ENCODE peak calls at places on chromosomes 7 and 10, in five cellular contexts. One of them, this sample, is unnamed.

GRCh38 chr10:46267132-46267985 is 19.4 kb upstream of the ANTXRL start:
- DNase-seq in right lobe of liver: no peak
- DNase-seq in prostate gland: no peak
- DNase-seq in heart left ventricle: no peak
- DNase-seq in HCT116: no peak
- DNase-seq in this sample: no peak

GRCh38 chr10:130742936-130743675 is 568.4 kb downstream of the TCERG1L start:
- DNase-seq in right lobe of liver: no peak
- DNase-seq in prostate gland: no peak
- DNase-seq in heart left ventricle: no peak
- DNase-seq in HCT116: no peak
- DNase-seq in this sample: no peak

GRCh38 chr10:102959399-102959798 is 41.3 kb downstream of the CNNM2 start:
- DNase-seq in right lobe of liver: no peak
- DNase-seq in prostate gland: no peak
- DNase-seq in heart left ventricle: no peak
- DNase-seq in HCT116: no peak
- DNase-seq in this sample: no peak

GRCh38 chr10:3782456-3783312 is 2.3 kb downstream of the KLF6 start:
- DNase-seq in right lobe of liver: no peak
- DNase-seq in prostate gland: peak; percentile 76
- DNase-seq in heart left ventricle: peak; percentile 69
- DNase-seq in HCT116: no peak
- DNase-seq in this sample: peak; percentile 82

GRCh38 chr10:78307576-78307975 is 273.9 kb downstream of the RPS24 start:
- DNase-seq in right lobe of liver: no peak
- DNase-seq in prostate gland: peak; percentile 0
- DNase-seq in heart left ventricle: no peak
- DNase-seq in HCT116: no peak
- DNase-seq in this sample: no peak

GRCh38 chr7:151086802-151087246 is 549 bp downstream of the AGAP3 start:
- DNase-seq in right lobe of liver: no peak
- DNase-seq in prostate gland: no peak
- DNase-seq in heart left ventricle: no peak
- DNase-seq in HCT116: no peak
- DNase-seq in this sample: no peak

GRCh38 chr7:15581352-15581951 is 19.6 kb upstream of the AGMO start:
- DNase-seq in right lobe of liver: no peak
- DNase-seq in prostate gland: no peak
- DNase-seq in heart left ventricle: no peak
- DNase-seq in HCT116: no peak
- DNase-seq in this sample: no peak

GRCh38 chr7:66355762-66356161 is 150.6 kb downstream of the TPST1 start:
- DNase-seq in right lobe of liver: no peak
- DNase-seq in prostate gland: no peak
- DNase-seq in heart left ventricle: no peak
- DNase-seq in HCT116: no peak
- DNase-seq in this sample: no peak

GRCh38 chr7:157678503-157678902 is 341.7 kb downstream of the DNAJB6 start:
- DNase-seq in right lobe of liver: no peak
- DNase-seq in prostate gland: no peak
- DNase-seq in heart left ventricle: no peak
- DNase-seq in HCT116: no peak
- DNase-seq in this sample: peak; percentile 44

GRCh38 chr7:86453454-86453853 is 190.3 kb upstream of the GRM3 start:
- DNase-seq in right lobe of liver: no peak
- DNase-seq in prostate gland: no peak
- DNase-seq in heart left ventricle: no peak
- DNase-seq in HCT116: no peak
- DNase-seq in this sample: no peak

DNA sequence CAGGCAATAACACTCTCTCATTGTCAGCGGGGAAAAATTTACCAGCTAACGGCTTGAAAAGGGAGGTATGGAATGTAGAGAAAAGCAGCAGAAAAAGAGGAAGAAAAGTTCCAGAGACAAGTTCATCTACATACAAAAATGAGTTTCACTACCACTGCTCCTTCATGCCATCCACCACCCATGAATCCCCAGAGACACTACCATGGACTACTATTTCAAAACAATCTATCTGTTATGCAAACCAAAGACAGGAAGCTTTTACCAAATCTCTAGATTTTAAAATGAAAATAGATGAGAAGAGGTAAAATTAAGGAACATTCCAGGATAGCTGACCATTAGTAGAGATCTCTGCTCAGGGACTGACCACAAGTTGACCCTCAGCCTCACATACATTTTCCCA is 189.0 kb upstream of the GRM3 start:
- DNase-seq in right lobe of liver: no peak
- DNase-seq in prostate gland: no peak
- DNase-seq in heart left ventricle: no peak
- DNase-seq in HCT116: no peak
- DNase-seq in this sample: no peak
- TF ChIP-seq POLR2A in right lobe of liver: no peak
- TF ChIP-seq POLR2A in prostate gland: no peak
- TF ChIP-seq POLR2A in heart left ventricle: no peak
- TF ChIP-seq POLR2A in HCT116: no peak
- TF ChIP-seq POLR2A in this sample: no peak

GRCh38 chr7:75646551-75647102 is 92.1 kb downstream of the HIP1 start:
- DNase-seq in right lobe of liver: no peak
- DNase-seq in prostate gland: no peak
- DNase-seq in heart left ventricle: no peak
- DNase-seq in HCT116: no peak
- DNase-seq in this sample: no peak

GRCh38 chr7:75642810-75643486 is 95.8 kb downstream of the HIP1 start:
- DNase-seq in right lobe of liver: no peak
- DNase-seq in prostate gland: peak; percentile 45
- DNase-seq in heart left ventricle: no peak
- DNase-seq in HCT116: peak; percentile 54
- DNase-seq in this sample: peak; percentile 46

GRCh38 chr7:75644599-75644998 is 94.1 kb downstream of the HIP1 start:
- DNase-seq in right lobe of liver: no peak
- DNase-seq in prostate gland: no peak
- DNase-seq in heart left ventricle: no peak
- DNase-seq in HCT116: no peak
- DNase-seq in this sample: no peak

GRCh38 chr7:75647709-75648438 is 90.9 kb downstream of the HIP1 start:
- DNase-seq in right lobe of liver: no peak
- DNase-seq in prostate gland: no peak
- DNase-seq in heart left ventricle: no peak
- DNase-seq in HCT116: no peak
- DNase-seq in this sample: no peak

DNA sequence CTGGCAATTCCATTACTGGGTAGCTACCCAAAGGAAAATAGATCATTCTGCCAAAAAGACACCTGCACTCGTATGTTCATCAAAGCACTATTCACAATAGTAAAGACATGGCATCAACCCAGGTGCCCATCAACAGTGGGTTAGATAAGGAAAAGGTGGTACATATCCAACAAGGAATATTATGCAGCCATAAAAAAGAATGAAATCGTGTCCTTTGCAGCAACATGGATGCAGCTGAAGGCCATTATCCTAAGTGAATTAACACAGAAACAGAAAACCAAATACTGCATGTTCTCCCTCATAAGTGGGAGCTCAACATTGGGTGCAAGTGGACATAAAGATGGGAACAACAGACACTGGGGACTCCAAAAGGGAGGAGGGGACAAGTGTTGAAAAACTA is 93.2 kb downstream of the HIP1 start:
- DNase-seq in right lobe of liver: no peak
- DNase-seq in prostate gland: no peak
- DNase-seq in heart left ventricle: no peak
- DNase-seq in HCT116: no peak
- DNase-seq in this sample: no peak
- TF ChIP-seq POLR2A in right lobe of liver: no peak
- TF ChIP-seq POLR2A in prostate gland: no peak
- TF ChIP-seq POLR2A in heart left ventricle: no peak
- TF ChIP-seq POLR2A in HCT116: no peak
- TF ChIP-seq POLR2A in this sample: no peak

GRCh38 chr7:5694221-5694754 is 87.2 kb downstream of the RNF216 start:
- DNase-seq in right lobe of liver: no peak
- DNase-seq in prostate gland: no peak
- DNase-seq in heart left ventricle: no peak
- DNase-seq in HCT116: no peak
- DNase-seq in this sample: no peak
- TF ChIP-seq POLR2A in right lobe of liver: no peak
- TF ChIP-seq POLR2A in prostate gland: no peak
- TF ChIP-seq POLR2A in heart left ventricle: no peak
- TF ChIP-seq POLR2A in HCT116: no peak
- TF ChIP-seq POLR2A in this sample: no peak

GRCh38 chr7:4785371-4785770 is 9.9 kb downstream of the AP5Z1 start:
- DNase-seq in right lobe of liver: no peak
- DNase-seq in prostate gland: no peak
- DNase-seq in heart left ventricle: peak; percentile 58
- DNase-seq in HCT116: no peak
- DNase-seq in this sample: no peak
- TF ChIP-seq POLR2A in right lobe of liver: no peak
- TF ChIP-seq POLR2A in prostate gland: no peak
- TF ChIP-seq POLR2A in heart left ventricle: no peak
- TF ChIP-seq POLR2A in HCT116: no peak
- TF ChIP-seq POLR2A in this sample: no peak

DNA sequence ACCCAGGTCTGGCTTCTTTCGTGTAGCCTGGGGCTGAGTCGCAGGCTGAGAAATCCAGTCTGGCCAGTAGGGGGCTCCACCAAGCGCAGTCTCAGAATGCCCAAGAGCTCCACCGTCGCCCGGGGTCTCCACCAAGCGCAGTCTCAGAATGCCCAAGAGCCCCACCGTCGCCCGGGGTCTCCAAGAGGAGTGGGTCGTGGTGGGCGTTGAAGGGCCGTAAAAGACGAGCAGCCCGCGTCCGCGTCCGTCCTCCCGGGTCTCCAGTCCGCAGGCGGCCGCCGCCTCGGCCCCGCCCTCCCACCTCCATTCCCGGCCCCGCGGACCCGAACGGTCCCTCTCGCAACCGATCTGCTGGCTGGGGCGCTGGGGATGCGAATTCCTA is 890 bp upstream of the ZYX start:
- DNase-seq in right lobe of liver: peak; percentile 88
- DNase-seq in prostate gland: peak; percentile 84
- DNase-seq in heart left ventricle: peak; percentile 91
- DNase-seq in HCT116: peak; percentile 61
- DNase-seq in this sample: peak; percentile 61
- TF ChIP-seq POLR2A in right lobe of liver: no peak
- TF ChIP-seq POLR2A in prostate gland: peak; percentile 23
- TF ChIP-seq POLR2A in heart left ventricle: no peak
- TF ChIP-seq POLR2A in HCT116: no peak
- TF ChIP-seq POLR2A in this sample: peak; percentile 5

DNA sequence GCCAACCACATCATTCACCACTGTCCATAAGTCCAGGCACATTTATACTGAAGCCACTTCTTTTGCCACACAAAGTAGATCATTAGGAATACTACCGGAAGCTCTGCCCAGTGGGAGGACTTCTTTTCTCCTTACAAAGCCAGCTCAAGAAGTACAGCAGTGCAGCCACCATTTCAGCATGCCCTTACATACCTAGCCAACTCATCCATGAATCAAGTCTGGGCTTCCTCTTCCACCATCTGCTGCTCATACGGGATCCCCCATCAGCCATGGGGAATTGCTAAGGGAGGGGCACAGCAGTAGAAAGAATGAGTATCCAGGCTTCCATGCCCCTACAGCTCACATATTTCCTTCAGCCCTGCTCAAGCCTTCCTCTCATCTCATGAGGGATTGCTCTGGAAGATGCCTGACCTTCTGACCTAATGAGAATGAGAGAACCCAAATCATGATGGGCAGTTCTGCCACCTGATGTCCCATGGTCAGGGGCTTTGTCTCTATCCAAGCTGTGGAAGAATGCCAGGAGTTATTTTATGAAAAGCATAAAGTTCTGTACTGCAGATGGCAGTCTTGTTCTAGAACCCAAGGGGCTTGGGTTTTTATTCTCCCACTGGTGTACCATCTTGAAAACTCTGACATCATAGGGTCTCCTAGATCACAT is 39.5 kb downstream of the ACSM6 start:
- DNase-seq in right lobe of liver: no peak
- DNase-seq in prostate gland: no peak
- DNase-seq in heart left ventricle: no peak
- DNase-seq in HCT116: no peak
- DNase-seq in this sample: no peak
- TF ChIP-seq POLR2A in right lobe of liver: no peak
- TF ChIP-seq POLR2A in prostate gland: no peak
- TF ChIP-seq POLR2A in heart left ventricle: no peak
- TF ChIP-seq POLR2A in HCT116: no peak
- TF ChIP-seq POLR2A in this sample: no peak

DNA sequence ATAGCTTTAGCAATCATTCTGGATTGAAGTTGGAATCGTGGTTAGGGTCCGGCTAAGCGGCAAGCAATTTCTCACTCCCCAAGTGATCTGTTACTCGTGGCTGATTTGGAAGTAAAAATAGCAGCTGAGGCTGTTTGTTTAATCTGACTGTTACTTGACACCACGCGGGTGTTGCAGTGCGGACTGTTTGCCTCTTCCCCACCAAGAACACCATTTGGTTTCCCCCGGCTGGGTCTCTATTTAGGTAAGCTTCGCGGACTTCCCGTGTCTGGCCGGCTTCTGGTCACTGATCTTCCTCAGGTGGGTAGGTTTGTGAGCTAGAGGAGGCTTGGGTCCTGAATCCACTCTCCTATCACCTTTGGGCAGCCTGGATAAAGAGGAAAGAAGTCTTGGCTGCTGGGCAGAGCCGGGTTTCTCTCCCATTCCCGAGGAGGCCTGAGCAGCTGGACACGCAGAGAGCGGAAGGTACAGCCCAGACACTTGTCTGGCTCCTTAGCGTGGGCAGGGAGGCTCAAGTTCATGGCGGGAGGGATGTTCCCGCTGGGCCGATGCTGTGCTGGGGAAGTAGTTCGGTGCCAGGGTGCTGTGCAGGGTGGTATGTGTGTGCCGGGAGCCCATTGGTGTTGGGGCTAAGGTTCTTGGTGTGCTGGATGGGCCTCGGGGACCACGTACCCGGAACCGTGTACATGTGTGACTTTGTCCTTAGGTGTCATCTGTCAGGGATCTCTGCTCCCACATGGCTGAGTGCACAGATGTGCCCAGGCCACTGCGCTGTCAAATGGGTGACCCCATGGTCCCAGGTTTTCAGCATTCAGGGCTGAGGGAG is at the start of gene C10orf71:
- DNase-seq in right lobe of liver: no peak
- DNase-seq in prostate gland: no peak
- DNase-seq in heart left ventricle: no peak
- DNase-seq in HCT116: no peak
- DNase-seq in this sample: no peak
- TF ChIP-seq POLR2A in right lobe of liver: no peak
- TF ChIP-seq POLR2A in prostate gland: no peak
- TF ChIP-seq POLR2A in heart left ventricle: peak; percentile 41
- TF ChIP-seq POLR2A in HCT116: no peak
- TF ChIP-seq POLR2A in this sample: no peak

This sample was measured in HepG2.